ENCODE peak calls at places on chromosome 14, in seven cellular contexts. P, L, H, E, Q, C and Y are unnamed samples.

GRCh38 chr14:36293824-36294223 is 26.6 kb downstream of the MBIP start:
- DNase-seq in P (no peak), L (peak; percentile 40), H (no peak), E (peak; percentile 37), Q (no peak), C (peak; percentile 46), Y (no peak)

GRCh38 chr14:99119554-99119953 is 152.4 kb downstream of the BCL11B start:
- DNase-seq in P (no peak), L (no peak), H (no peak), E (no peak), Q (no peak), C (no peak), Y (no peak)

GRCh38 chr14:57512221-57512620 is 18.6 kb upstream of the CCDC198 start:
- DNase-seq in P (no peak), L (no peak), H (no peak), E (no peak), Q (no peak), C (no peak), Y (no peak)

GRCh38 chr14:105169776-105170655 is 1.4 kb upstream of the JAG2 start:
- DNase-seq in P (no peak), L (no peak), H (no peak), E (no peak), Q (no peak), C (no peak), Y (no peak)

GRCh38 chr14:92473261-92473946 is 40.2 kb upstream of the RIN3 start:
- DNase-seq in P (no peak), L (no peak), H (no peak), E (no peak), Q (peak; percentile 70), C (peak; percentile 57), Y (no peak)

GRCh38 chr14:102985665-102986064 is 63.2 kb downstream of the AMN start:
- DNase-seq in P (no peak), L (no peak), H (peak; percentile 83), E (peak; percentile 63), Q (no peak), C (no peak), Y (peak; percentile 39)

GRCh38 chr14:67999290-67999689 is 179.7 kb downstream of the RAD51B start:
- DNase-seq in P (no peak), L (peak; percentile 64), H (no peak), E (no peak), Q (no peak), C (no peak), Y (no peak)

GRCh38 chr14:94681300-94682060 is 69.3 kb downstream of the SERPINA3 start:
- DNase-seq in P (no peak), L (no peak), H (no peak), E (peak; percentile 9), Q (no peak), C (peak; percentile 8), Y (no peak)

GRCh38 chr14:100279563-100279962 is 26.7 kb downstream of the SLC25A29 start:
- DNase-seq in P (no peak), L (no peak), H (no peak), E (no peak), Q (no peak), C (no peak), Y (no peak)

GRCh38 chr14:34147461-34147860 is 196.6 kb upstream of the EGLN3 start:
- DNase-seq in P (no peak), L (no peak), H (no peak), E (no peak), Q (no peak), C (no peak), Y (no peak)

GRCh38 chr14:102390064-102390463 is 27.3 kb downstream of the TECPR2 start:
- DNase-seq in P (no peak), L (no peak), H (no peak), E (peak; percentile 81), Q (no peak), C (no peak), Y (no peak)

GRCh38 chr14:102462391-102462790 is 47.2 kb downstream of the ANKRD9 start:
- DNase-seq in P (no peak), L (no peak), H (no peak), E (no peak), Q (no peak), C (no peak), Y (no peak)

GRCh38 chr14:103697601-103698379 is 17.5 kb downstream of the XRCC3 start:
- DNase-seq in P (no peak), L (no peak), H (no peak), E (no peak), Q (no peak), C (no peak), Y (no peak)

GRCh38 chr14:54564799-54565235 is 2.1 kb upstream of the SAMD4A start:
- DNase-seq in P (no peak), L (no peak), H (no peak), E (peak; percentile 73), Q (peak; percentile 59), C (no peak), Y (no peak)

GRCh38 chr14:46140445-46140844 is 511.1 kb downstream of the RPL10L start:
- DNase-seq in P (no peak), L (no peak), H (no peak), E (no peak), Q (no peak), C (no peak), Y (no peak)